ENCODE peak calls at places on chromosomes 12 and 14, in seven cellular contexts. One of them, this sample, is unnamed.

GRCh38 chr12:67804168-67804567 is 155.6 kb downstream of the DYRK2 start:
- DNase-seq in GM12865: peak
- DNase-seq in GM23338: no peak
- DNase-seq in PC-9: no peak
- DNase-seq in A549: no peak
- DNase-seq in tibial artery: no peak
- DNase-seq in body of pancreas: no peak
- DNase-seq in this sample: no peak

GRCh38 chr14:100532916-100533630 is 54.1 kb downstream of the BEGAIN start:
- DNase-seq in GM12865: no peak
- DNase-seq in GM23338: no peak
- DNase-seq in PC-9: no peak
- DNase-seq in A549: no peak
- DNase-seq in tibial artery: peak
- DNase-seq in body of pancreas: peak
- DNase-seq in this sample: no peak

GRCh38 chr12:18054925-18055324 is 35.1 kb downstream of the RERGL start:
- DNase-seq in GM12865: no peak
- DNase-seq in GM23338: no peak
- DNase-seq in PC-9: no peak
- DNase-seq in A549: no peak
- DNase-seq in tibial artery: no peak
- DNase-seq in body of pancreas: no peak
- DNase-seq in this sample: no peak

GRCh38 chr14:105059035-105059916 is 6.0 kb downstream of the GPR132 start:
- DNase-seq in GM12865: no peak
- DNase-seq in GM23338: peak
- DNase-seq in PC-9: no peak
- DNase-seq in A549: no peak
- DNase-seq in tibial artery: no peak
- DNase-seq in body of pancreas: no peak
- DNase-seq in this sample: no peak

GRCh38 chr12:73612571-73612970 is 925.1 kb upstream of the ATXN7L3B start:
- DNase-seq in GM12865: no peak
- DNase-seq in GM23338: no peak
- DNase-seq in PC-9: no peak
- DNase-seq in A549: no peak
- DNase-seq in tibial artery: no peak
- DNase-seq in body of pancreas: no peak
- DNase-seq in this sample: no peak

GRCh38 chr14:95044463-95045254 is 112.7 kb downstream of the DICER1 start:
- DNase-seq in GM12865: no peak
- DNase-seq in GM23338: peak
- DNase-seq in PC-9: no peak
- DNase-seq in A549: no peak
- DNase-seq in tibial artery: no peak
- DNase-seq in body of pancreas: no peak
- DNase-seq in this sample: no peak

GRCh38 chr12:49798248-49798647 is 30.0 kb downstream of the NCKAP5L start:
- DNase-seq in GM12865: no peak
- DNase-seq in GM23338: no peak
- DNase-seq in PC-9: no peak
- DNase-seq in A549: no peak
- DNase-seq in tibial artery: no peak
- DNase-seq in body of pancreas: no peak
- DNase-seq in this sample: no peak

GRCh38 chr12:53571295-53571694 is 54.9 kb downstream of the ATF7 start:
- DNase-seq in GM12865: no peak
- DNase-seq in GM23338: no peak
- DNase-seq in PC-9: no peak
- DNase-seq in A549: no peak
- DNase-seq in tibial artery: no peak
- DNase-seq in body of pancreas: no peak
- DNase-seq in this sample: no peak

GRCh38 chr12:49825971-49826421 is 2.2 kb downstream of the NCKAP5L start:
- DNase-seq in GM12865: no peak
- DNase-seq in GM23338: no peak
- DNase-seq in PC-9: no peak
- DNase-seq in A549: no peak
- DNase-seq in tibial artery: no peak
- DNase-seq in body of pancreas: no peak
- DNase-seq in this sample: peak

GRCh38 chr14:104137297-104138097 is 890 bp upstream of the KIF26A start:
- DNase-seq in GM12865: peak
- DNase-seq in GM23338: peak
- DNase-seq in PC-9: peak
- DNase-seq in A549: peak
- DNase-seq in tibial artery: peak
- DNase-seq in body of pancreas: peak
- DNase-seq in this sample: peak

GRCh38 chr12:42468341-42468821 is 121.2 kb downstream of the PRICKLE1 start:
- DNase-seq in GM12865: peak
- DNase-seq in GM23338: no peak
- DNase-seq in PC-9: no peak
- DNase-seq in A549: no peak
- DNase-seq in tibial artery: no peak
- DNase-seq in body of pancreas: no peak
- DNase-seq in this sample: peak

GRCh38 chr14:57991353-57991752 is 125.5 kb upstream of the SLC35F4 start:
- DNase-seq in GM12865: no peak
- DNase-seq in GM23338: no peak
- DNase-seq in PC-9: no peak
- DNase-seq in A549: no peak
- DNase-seq in tibial artery: no peak
- DNase-seq in body of pancreas: no peak
- DNase-seq in this sample: no peak

GRCh38 chr12:69415471-69416275 is 54.5 kb upstream of the FRS2 start:
- DNase-seq in GM12865: peak
- DNase-seq in GM23338: peak
- DNase-seq in PC-9: peak
- DNase-seq in A549: peak
- DNase-seq in tibial artery: peak
- DNase-seq in body of pancreas: peak
- DNase-seq in this sample: peak

GRCh38 chr12:90979936-90980335 is 24.8 kb downstream of the EPYC start:
- DNase-seq in GM12865: no peak
- DNase-seq in GM23338: no peak
- DNase-seq in PC-9: no peak
- DNase-seq in A549: no peak
- DNase-seq in tibial artery: no peak
- DNase-seq in body of pancreas: no peak
- DNase-seq in this sample: peak

GRCh38 chr12:52332381-52332780 is 11.2 kb upstream of the KRT83 start:
- DNase-seq in GM12865: no peak
- DNase-seq in GM23338: no peak
- DNase-seq in PC-9: no peak
- DNase-seq in A549: no peak
- DNase-seq in tibial artery: no peak
- DNase-seq in body of pancreas: no peak
- DNase-seq in this sample: no peak

GRCh38 chr12:116502141-116502725 is 56.9 kb upstream of the MAP1LC3B2 start:
- DNase-seq in GM12865: no peak
- DNase-seq in GM23338: no peak
- DNase-seq in PC-9: no peak
- DNase-seq in A549: no peak
- DNase-seq in tibial artery: no peak
- DNase-seq in body of pancreas: no peak
- DNase-seq in this sample: no peak

GRCh38 chr14:103318750-103319419 is 15.2 kb upstream of the EIF5 start:
- DNase-seq in GM12865: peak
- DNase-seq in GM23338: no peak
- DNase-seq in PC-9: no peak
- DNase-seq in A549: no peak
- DNase-seq in tibial artery: no peak
- DNase-seq in body of pancreas: no peak
- DNase-seq in this sample: no peak

GRCh38 chr14:77950371-77950770 is 150.5 kb downstream of the ADCK1 start:
- DNase-seq in GM12865: no peak
- DNase-seq in GM23338: no peak
- DNase-seq in PC-9: no peak
- DNase-seq in A549: no peak
- DNase-seq in tibial artery: no peak
- DNase-seq in body of pancreas: no peak
- DNase-seq in this sample: peak

GRCh38 chr14:45699451-45699850 is 446.4 kb upstream of the MIS18BP1 start:
- DNase-seq in GM12865: no peak
- DNase-seq in GM23338: no peak
- DNase-seq in PC-9: no peak
- DNase-seq in A549: no peak
- DNase-seq in tibial artery: no peak
- DNase-seq in body of pancreas: no peak
- DNase-seq in this sample: peak

GRCh38 chr12:7001921-7002591 is 16.2 kb downstream of the LPCAT3 start:
- DNase-seq in GM12865: no peak
- DNase-seq in GM23338: no peak
- DNase-seq in PC-9: no peak
- DNase-seq in A549: no peak
- DNase-seq in tibial artery: no peak
- DNase-seq in body of pancreas: no peak
- DNase-seq in this sample: no peak

GRCh38 chr14:105843444-105844046 is 317.2 kb downstream of the TMEM121 start:
- DNase-seq in GM12865: no peak
- DNase-seq in GM23338: no peak
- DNase-seq in PC-9: no peak
- DNase-seq in A549: no peak
- DNase-seq in tibial artery: peak
- DNase-seq in body of pancreas: peak
- DNase-seq in this sample: no peak

GRCh38 chr12:109461049-109461845 is 15.9 kb downstream of the KCTD10 start:
- DNase-seq in GM12865: peak
- DNase-seq in GM23338: no peak
- DNase-seq in PC-9: no peak
- DNase-seq in A549: no peak
- DNase-seq in tibial artery: no peak
- DNase-seq in body of pancreas: no peak
- DNase-seq in this sample: peak

GRCh38 chr12:82225871-82226270 is 132.3 kb downstream of the CCDC59 start:
- DNase-seq in GM12865: no peak
- DNase-seq in GM23338: no peak
- DNase-seq in PC-9: no peak
- DNase-seq in A549: no peak
- DNase-seq in tibial artery: no peak
- DNase-seq in body of pancreas: no peak
- DNase-seq in this sample: no peak

GRCh38 chr14:31229638-31230229 is 22.1 kb upstream of the HECTD1 start:
- DNase-seq in GM12865: no peak
- DNase-seq in GM23338: peak
- DNase-seq in PC-9: peak
- DNase-seq in A549: peak
- DNase-seq in tibial artery: peak
- DNase-seq in body of pancreas: peak
- DNase-seq in this sample: peak

GRCh38 chr12:27331299-27331926 is 1.2 kb upstream of the BMAL2 start:
- DNase-seq in GM12865: peak
- DNase-seq in GM23338: no peak
- DNase-seq in PC-9: peak
- DNase-seq in A549: peak
- DNase-seq in tibial artery: no peak
- DNase-seq in body of pancreas: no peak
- DNase-seq in this sample: peak
- H3K4me3 ChIP-seq in GM12865: peak
- H3K4me3 ChIP-seq in GM23338: no peak
- H3K4me3 ChIP-seq in PC-9: peak
- H3K4me3 ChIP-seq in A549: peak
- H3K4me3 ChIP-seq in tibial artery: peak
- H3K4me3 ChIP-seq in body of pancreas: no peak
- H3K4me3 ChIP-seq in this sample: no peak

DNA sequence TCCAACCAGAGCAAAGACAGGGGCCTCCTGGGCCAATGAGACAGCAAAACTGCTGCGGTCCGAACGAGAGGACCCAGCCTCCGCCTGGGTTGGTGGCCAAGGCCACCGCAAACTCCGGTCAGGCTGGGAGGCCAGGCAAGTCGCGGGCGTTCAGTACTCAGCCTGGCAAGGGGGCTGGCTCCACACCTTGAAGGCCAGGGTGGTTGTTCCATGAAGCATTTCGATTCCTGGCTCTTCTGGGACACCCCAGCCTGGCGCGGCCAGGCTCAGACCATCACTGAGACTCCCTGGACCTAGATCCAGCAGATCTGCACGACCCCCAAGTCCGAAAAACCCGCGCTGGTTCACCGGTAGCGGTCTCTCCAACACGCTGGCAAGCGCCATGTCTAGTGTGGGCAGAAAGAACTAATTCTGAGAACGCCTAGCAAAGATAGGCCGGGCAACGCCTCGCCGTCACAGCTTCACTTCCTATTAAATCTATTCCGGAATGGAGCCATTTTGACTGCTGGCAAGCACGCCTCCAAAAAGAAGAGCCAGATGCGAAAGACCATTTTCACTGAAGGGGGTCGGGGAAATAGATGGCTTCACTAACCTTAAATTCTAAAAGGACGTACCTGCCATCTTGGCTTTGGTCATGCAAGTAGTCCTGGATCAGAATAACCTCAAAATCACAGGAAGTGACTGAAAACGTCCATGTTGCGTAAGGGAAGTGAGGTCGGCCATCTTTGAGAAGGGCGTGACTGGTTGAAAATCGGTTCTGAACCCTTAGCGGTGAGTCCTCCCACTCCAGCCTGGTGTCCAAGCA is at the start of gene PSMB5:
- DNase-seq in GM12865: peak
- DNase-seq in GM23338: peak
- DNase-seq in PC-9: peak
- DNase-seq in A549: peak
- DNase-seq in tibial artery: peak
- DNase-seq in body of pancreas: peak
- DNase-seq in this sample: peak
- TF ChIP-seq CTCF in GM12865: no peak
- TF ChIP-seq CTCF in GM23338: no peak
- TF ChIP-seq CTCF in PC-9: no peak
- TF ChIP-seq CTCF in A549: no peak
- TF ChIP-seq CTCF in tibial artery: no peak
- TF ChIP-seq CTCF in body of pancreas: peak
- TF ChIP-seq CTCF in this sample: no peak

GRCh38 chr12:132111641-132112304 is 32.3 kb downstream of the DDX51 start:
- DNase-seq in GM12865: no peak
- DNase-seq in GM23338: no peak
- DNase-seq in PC-9: no peak
- DNase-seq in A549: no peak
- DNase-seq in tibial artery: no peak
- DNase-seq in body of pancreas: no peak
- DNase-seq in this sample: peak
- H3K4me3 ChIP-seq in GM12865: no peak
- H3K4me3 ChIP-seq in GM23338: no peak
- H3K4me3 ChIP-seq in PC-9: no peak
- H3K4me3 ChIP-seq in A549: no peak
- H3K4me3 ChIP-seq in tibial artery: no peak
- H3K4me3 ChIP-seq in body of pancreas: no peak
- H3K4me3 ChIP-seq in this sample: no peak

DNA sequence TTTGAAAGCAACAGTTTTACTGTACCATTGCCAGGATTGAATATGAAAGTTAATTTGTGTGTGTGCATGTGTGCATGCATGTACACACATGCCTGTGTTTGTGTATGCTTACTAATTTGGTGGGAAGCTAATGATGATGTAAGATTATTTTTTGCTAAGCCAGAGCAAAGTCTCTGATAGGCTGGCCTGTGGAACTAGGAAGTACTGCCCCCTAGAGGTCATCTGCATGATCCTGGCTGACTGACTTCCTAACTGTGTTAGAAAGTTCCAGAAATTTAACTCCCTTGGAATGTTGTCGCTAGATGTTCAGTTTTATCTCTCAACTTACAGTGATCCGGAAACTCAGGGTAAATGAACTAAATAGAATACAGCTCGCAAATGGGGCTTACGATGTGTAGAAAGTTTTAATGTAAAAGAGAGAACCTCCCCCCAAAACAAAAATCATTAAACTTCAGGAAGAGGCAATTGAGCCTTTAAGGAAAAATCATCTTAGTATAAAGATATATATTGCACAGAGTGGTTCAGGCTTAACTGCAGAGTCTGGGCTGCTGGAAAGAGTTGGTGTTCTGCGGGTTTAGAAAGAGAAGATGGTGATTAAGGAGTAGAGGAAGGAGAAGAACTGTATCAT is 34.3 kb upstream of the SLC38A1 start:
- DNase-seq in GM12865: peak
- DNase-seq in GM23338: peak
- DNase-seq in PC-9: no peak
- DNase-seq in A549: no peak
- DNase-seq in tibial artery: no peak
- DNase-seq in body of pancreas: peak
- DNase-seq in this sample: peak
- TF ChIP-seq CTCF in GM12865: peak
- TF ChIP-seq CTCF in GM23338: peak
- TF ChIP-seq CTCF in PC-9: peak
- TF ChIP-seq CTCF in A549: peak
- TF ChIP-seq CTCF in tibial artery: peak
- TF ChIP-seq CTCF in body of pancreas: peak
- TF ChIP-seq CTCF in this sample: peak